ENCODE peak calls at places on chromosomes 2 and 18, in seven cellular contexts. Q is upper lobe of left lung, I is IMR-90, L is kidney, N is brain microvascular endothelial cell, P is H9, S is fibroblast of the aortic adventitia. X is an unnamed sample.

GRCh38 chr2:89823556-89823955 is 1132.1 kb downstream of the RPIA start:
- DNase-seq in N (no peak), S (no peak), Q (no peak), L (no peak), I (no peak), P (no peak), X (no peak)

GRCh38 chr18:23276456-23276855 is 141.2 kb downstream of the CABLES1 start:
- DNase-seq in I (no peak), N (no peak), S (peak; percentile 32), Q (no peak), L (no peak), P (no peak), X (no peak)

GRCh38 chr2:74646201-74646600 is 1.9 kb downstream of the M1AP start:
- DNase-seq in P (no peak), L (no peak), N (no peak), S (no peak), Q (no peak), I (no peak), X (no peak)

GRCh38 chr2:37599688-37600525 is 71.5 kb downstream of the CDC42EP3 start:
- DNase-seq in I (no peak), S (no peak), P (no peak), Q (peak; percentile 5), N (no peak), L (peak; percentile 81), X (no peak)

GRCh38 chr18:2395427-2396161 is 175.7 kb downstream of the METTL4 start:
- DNase-seq in Q (no peak), I (no peak), N (no peak), L (no peak), P (no peak), S (no peak), X (no peak)

GRCh38 chr2:122545821-122546220 is 790.4 kb downstream of the TSN start:
- DNase-seq in N (no peak), L (no peak), P (no peak), I (no peak), Q (no peak), S (no peak), X (no peak)

GRCh38 chr2:8380026-8380425 is 301.8 kb upstream of the ID2 start:
- DNase-seq in S (no peak), P (no peak), L (no peak), I (no peak), N (no peak), Q (no peak), X (no peak)

GRCh38 chr2:213763963-213764362 is 479.7 kb downstream of the SPAG16 start:
- DNase-seq in S (no peak), Q (no peak), P (no peak), L (no peak), N (no peak), I (no peak), X (no peak)

GRCh38 chr2:222673273-222673672 is 1.8 kb downstream of the MOGAT1 start:
- DNase-seq in S (no peak), P (no peak), I (no peak), Q (no peak), N (no peak), L (no peak), X (no peak)

GRCh38 chr18:7793100-7793499 is 226.0 kb downstream of the PTPRM start:
- DNase-seq in P (no peak), Q (no peak), N (no peak), S (no peak), I (no peak), L (no peak), X (no peak)

GRCh38 chr18:2112435-2113045 is 458.8 kb downstream of the METTL4 start:
- DNase-seq in Q (no peak), I (no peak), L (no peak), N (no peak), S (no peak), P (no peak), X (no peak)

GRCh38 chr2:223247136-223247535 is 195.1 kb downstream of the KCNE4 start:
- DNase-seq in Q (no peak), N (peak; percentile 33), I (peak; percentile 43), S (peak; percentile 60), L (no peak), P (no peak), X (peak; percentile 35)

GRCh38 chr18:63320690-63321265 is 1.2 kb upstream of the BCL2 start:
- DNase-seq in L (peak; percentile 81), S (peak; percentile 41), P (peak; percentile 49), Q (peak; percentile 87), I (peak; percentile 32), N (no peak), X (peak; percentile 40)

GRCh38 chr2:226450141-226450540 is 349.5 kb downstream of the IRS1 start:
- DNase-seq in L (no peak), I (peak; percentile 35), S (peak; percentile 59), Q (no peak), N (peak; percentile 63), P (no peak), X (no peak)

GRCh38 chr2:211598238-211598637 is 940.4 kb downstream of the ERBB4 start:
- DNase-seq in I (no peak), Q (no peak), L (no peak), N (no peak), P (no peak), S (no peak), X (no peak)

GRCh38 chr2:190607014-190607597 is 41.8 kb upstream of the NAB1 start:
- DNase-seq in P (no peak), N (peak; percentile 91), L (no peak), I (peak; percentile 83), S (peak; percentile 42), Q (no peak), X (no peak)

DNA sequence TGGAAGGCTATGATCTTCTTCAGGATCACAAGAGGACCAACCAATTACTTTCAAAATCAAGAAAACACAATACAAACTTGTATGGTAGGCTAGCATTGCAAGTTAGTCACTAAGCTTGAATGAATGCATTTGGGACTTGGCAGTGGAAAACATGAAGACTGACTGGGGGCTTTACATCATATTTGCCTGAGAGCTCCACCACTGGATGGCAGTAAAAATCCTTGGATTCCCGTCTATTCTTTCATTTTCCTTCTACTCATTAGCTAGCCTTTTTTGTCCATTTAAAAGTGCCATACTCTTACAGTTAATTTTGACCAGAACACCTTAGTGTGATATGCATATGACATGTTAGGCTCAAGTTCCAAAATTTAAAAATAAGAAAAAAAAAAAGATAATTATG is 63.5 kb upstream of the RASGRP3 start:
- DNase-seq in Q (no peak), I (peak; percentile 76), P (no peak), S (peak; percentile 83), L (no peak), N (peak; percentile 61), X (peak; percentile 22)
- TF ChIP-seq CTCF in Q (peak; percentile 20), I (peak; percentile 58), P (peak; percentile 53), S (peak; percentile 63), L (peak; percentile 49), N (peak; percentile 69), X (peak; percentile 22)

DNA sequence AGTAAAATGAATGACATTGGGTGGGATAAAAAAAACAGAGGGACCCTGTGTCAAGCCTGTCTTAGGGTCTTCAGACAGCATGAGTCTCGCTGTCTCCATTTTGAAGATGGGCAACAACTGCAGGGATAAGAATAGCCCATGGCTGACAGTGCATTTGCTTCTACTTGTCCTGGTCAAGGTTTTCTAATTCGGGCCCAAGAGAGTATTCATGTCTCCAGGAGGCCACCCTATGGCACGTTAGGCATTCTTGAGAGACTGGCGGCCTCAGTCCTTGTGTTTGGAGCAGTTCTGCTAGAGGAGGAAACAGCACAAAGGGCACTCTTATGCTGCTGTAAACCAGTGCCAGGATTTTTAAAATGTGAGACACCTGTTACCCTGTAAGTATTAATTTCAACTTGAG is 9.5 kb upstream of the MYL1 start:
- DNase-seq in S (no peak), N (no peak), I (no peak), P (no peak), Q (no peak), L (no peak), X (no peak)
- TF ChIP-seq CTCF in S (no peak), N (no peak), I (no peak), P (no peak), Q (no peak), L (no peak), X (no peak)

GRCh38 chr2:127589876-127590275 is 54.4 kb downstream of the MYO7B start:
- DNase-seq in P (no peak), S (no peak), N (no peak), L (no peak), I (no peak), Q (no peak), X (no peak)
- TF ChIP-seq CTCF in P (no peak), S (no peak), N (no peak), L (no peak), I (no peak), Q (no peak), X (no peak)

GRCh38 chr2:181077128-181077709 is 96.8 kb downstream of the UBE2E3 start:
- DNase-seq in L (no peak), P (no peak), Q (no peak), N (peak; percentile 40), S (peak; percentile 72), I (peak; percentile 62), X (peak; percentile 6)
- TF ChIP-seq CTCF in L (peak; percentile 66), P (peak; percentile 76), Q (peak; percentile 63), N (peak; percentile 54), S (peak; percentile 66), I (peak; percentile 66), X (peak; percentile 65)

DNA sequence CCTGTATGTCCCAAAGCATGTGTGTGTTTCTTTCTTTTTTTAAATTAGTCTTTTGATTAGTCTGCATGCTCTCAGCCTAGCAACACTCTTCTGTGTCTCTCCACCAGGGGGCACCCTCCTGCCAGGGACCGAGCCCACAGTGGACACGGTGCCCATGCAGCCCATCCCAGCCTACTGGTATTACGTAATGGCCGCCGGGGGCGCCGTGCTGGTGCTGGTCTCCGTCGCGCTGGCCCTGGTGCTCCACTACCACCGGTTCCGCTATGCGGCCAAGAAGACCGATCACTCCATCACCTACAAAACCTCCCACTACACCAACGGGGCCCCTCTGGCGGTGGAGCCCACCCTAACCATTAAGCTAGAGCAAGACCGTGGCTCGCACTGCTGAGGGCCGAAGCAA is 93.8 kb downstream of the NRP2 start:
- DNase-seq in Q (peak; percentile 82), S (no peak), N (peak; percentile 24), L (peak; percentile 71), I (no peak), P (peak; percentile 93), X (peak; percentile 76)
- TF ChIP-seq CTCF in Q (peak; percentile 57), S (peak; percentile 45), N (peak; percentile 77), L (peak; percentile 71), I (peak; percentile 47), P (peak; percentile 98), X (peak; percentile 67)

GRCh38 chr2:1591978-1592907 is 152.1 kb downstream of the PXDN start:
- DNase-seq in P (peak; percentile 91), I (peak; percentile 77), L (peak; percentile 93), S (peak; percentile 88), Q (peak; percentile 86), N (peak; percentile 88), X (no peak)
- TF ChIP-seq CTCF in P (peak; percentile 88), I (peak; percentile 72), L (peak; percentile 63), S (peak; percentile 82), Q (peak; percentile 90), N (peak; percentile 87), X (no peak)

DNA sequence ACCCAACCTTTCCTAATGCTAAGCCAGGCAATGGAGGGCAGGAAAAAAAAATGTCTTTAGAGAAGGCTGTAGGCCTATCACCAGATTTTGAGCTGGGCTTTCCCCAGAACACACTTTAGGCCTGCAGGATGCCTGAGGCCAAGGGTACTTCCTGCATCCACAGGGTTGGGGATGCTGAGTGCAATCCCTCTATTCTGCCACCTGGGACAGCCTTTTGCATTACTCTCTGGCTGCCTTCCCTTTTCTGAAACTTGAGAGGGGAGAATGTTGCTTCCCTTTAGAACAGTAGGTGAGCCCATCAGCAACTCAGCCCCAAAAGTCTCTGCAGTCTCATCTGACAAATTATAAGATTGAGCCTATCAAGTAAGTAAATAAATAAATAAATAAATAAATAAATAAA is 195.2 kb downstream of the SLC8A1 start:
- DNase-seq in S (no peak), Q (no peak), N (no peak), I (no peak), L (no peak), P (peak; percentile 76), X (peak; percentile 31)
- TF ChIP-seq CTCF in S (peak; percentile 28), Q (no peak), N (peak; percentile 66), I (peak; percentile 21), L (no peak), P (peak; percentile 65), X (peak; percentile 33)